ENCODE peak calls at places on chromosomes 3 and 15, in four cellular contexts. One of them, this sample, is unnamed.

GRCh38 chr3:189316296-189317019 is 144.7 kb downstream of the TPRG1 start:
- DNase-seq in neuronal stem cell: no peak
- DNase-seq in CD8-positive, alpha-beta T cell: no peak
- DNase-seq in SJSA1: no peak
- DNase-seq in this sample: no peak

GRCh38 chr15:100118546-100118945 is 223.2 kb downstream of the ADAMTS17 start:
- DNase-seq in neuronal stem cell: no peak
- DNase-seq in CD8-positive, alpha-beta T cell: no peak
- DNase-seq in SJSA1: no peak
- DNase-seq in this sample: no peak

GRCh38 chr3:16890605-16891333 is 6.0 kb downstream of the PLCL2 start:
- DNase-seq in CD8-positive, alpha-beta T cell: no peak
- DNase-seq in SJSA1: no peak
- DNase-seq in neuronal stem cell: no peak
- DNase-seq in this sample: no peak

GRCh38 chr15:29970402-29970695 is 112.4 kb upstream of the GOLGA8J start:
- DNase-seq in CD8-positive, alpha-beta T cell: no peak
- DNase-seq in neuronal stem cell: no peak
- DNase-seq in SJSA1: no peak
- DNase-seq in this sample: no peak

GRCh38 chr3:150544726-150545125 is 1.6 kb downstream of the SERP1 start:
- DNase-seq in neuronal stem cell: no peak
- DNase-seq in SJSA1: no peak
- DNase-seq in CD8-positive, alpha-beta T cell: no peak
- DNase-seq in this sample: no peak

GRCh38 chr3:127590282-127590592 is 296 bp downstream of the TPRA1 start:
- DNase-seq in CD8-positive, alpha-beta T cell: no peak
- DNase-seq in neuronal stem cell: no peak
- DNase-seq in SJSA1: no peak
- DNase-seq in this sample: no peak

GRCh38 chr3:42179110-42179725 is 86.8 kb downstream of the CCK start:
- DNase-seq in SJSA1: peak; percentile 70
- DNase-seq in CD8-positive, alpha-beta T cell: no peak
- DNase-seq in neuronal stem cell: peak; percentile 48
- DNase-seq in this sample: peak; percentile 22

GRCh38 chr3:9779197-9779596 is 9.4 kb upstream of the CAMK1 start:
- DNase-seq in neuronal stem cell: no peak
- DNase-seq in CD8-positive, alpha-beta T cell: no peak
- DNase-seq in SJSA1: no peak
- DNase-seq in this sample: no peak

GRCh38 chr15:44726568-44727461 is 9.5 kb upstream of the TRIM69 start:
- DNase-seq in SJSA1: peak; percentile 83
- DNase-seq in CD8-positive, alpha-beta T cell: peak; percentile 72
- DNase-seq in neuronal stem cell: no peak
- DNase-seq in this sample: no peak

GRCh38 chr15:57036352-57036751 is 117.9 kb downstream of the TCF12 start:
- DNase-seq in SJSA1: no peak
- DNase-seq in neuronal stem cell: no peak
- DNase-seq in CD8-positive, alpha-beta T cell: no peak
- DNase-seq in this sample: no peak

GRCh38 chr15:80484312-80484981 is 80.3 kb downstream of the ARNT2 start:
- DNase-seq in neuronal stem cell: no peak
- DNase-seq in SJSA1: no peak
- DNase-seq in CD8-positive, alpha-beta T cell: no peak
- DNase-seq in this sample: no peak

GRCh38 chr3:48440590-48440958 is 517 bp downstream of the TMA7 start:
- DNase-seq in SJSA1: no peak
- DNase-seq in CD8-positive, alpha-beta T cell: no peak
- DNase-seq in neuronal stem cell: no peak
- DNase-seq in this sample: no peak

GRCh38 chr3:186414735-186415419 is 52.8 kb upstream of the DGKG start:
- DNase-seq in neuronal stem cell: no peak
- DNase-seq in CD8-positive, alpha-beta T cell: no peak
- DNase-seq in SJSA1: peak; percentile 3
- DNase-seq in this sample: no peak

GRCh38 chr15:67059127-67059553 is 6.3 kb upstream of the SMAD3 start:
- DNase-seq in neuronal stem cell: no peak
- DNase-seq in SJSA1: no peak
- DNase-seq in CD8-positive, alpha-beta T cell: no peak
- DNase-seq in this sample: no peak

GRCh38 chr15:90571063-90571541 is 41.4 kb downstream of the CRTC3 start:
- DNase-seq in SJSA1: no peak
- DNase-seq in CD8-positive, alpha-beta T cell: no peak
- DNase-seq in neuronal stem cell: no peak
- DNase-seq in this sample: no peak

DNA sequence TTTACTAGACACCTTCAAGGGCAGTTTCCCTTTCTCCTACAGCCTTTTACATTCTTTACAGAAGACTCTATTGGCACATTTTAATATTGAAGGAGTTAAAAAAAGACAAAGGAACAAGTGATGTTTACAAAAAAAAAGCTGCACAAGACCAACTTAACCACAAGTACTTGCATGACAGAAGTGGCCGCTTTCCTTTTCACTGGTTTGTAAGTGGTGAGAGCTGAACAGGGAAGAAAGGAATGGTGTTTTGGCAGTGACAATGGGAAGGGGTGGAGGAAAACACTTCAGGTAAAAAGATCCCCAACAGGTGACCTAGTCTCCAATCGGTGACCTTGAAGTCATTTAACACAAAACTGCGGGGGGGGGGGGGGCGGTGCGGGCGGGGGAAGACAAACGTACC is 1.1 kb downstream of the WDR72 start:
- DNase-seq in CD8-positive, alpha-beta T cell: no peak
- DNase-seq in SJSA1: no peak
- DNase-seq in neuronal stem cell: no peak
- DNase-seq in this sample: no peak
- H3K9me3 ChIP-seq in CD8-positive, alpha-beta T cell: no peaks in the 10 kb centered on the region
- H3K9me3 ChIP-seq in SJSA1: no peaks in the 10 kb centered on the region
- H3K9me3 ChIP-seq in neuronal stem cell: no peaks in the 10 kb centered on the region
- H3K9me3 ChIP-seq in this sample: no peaks in the 10 kb centered on the region

DNA sequence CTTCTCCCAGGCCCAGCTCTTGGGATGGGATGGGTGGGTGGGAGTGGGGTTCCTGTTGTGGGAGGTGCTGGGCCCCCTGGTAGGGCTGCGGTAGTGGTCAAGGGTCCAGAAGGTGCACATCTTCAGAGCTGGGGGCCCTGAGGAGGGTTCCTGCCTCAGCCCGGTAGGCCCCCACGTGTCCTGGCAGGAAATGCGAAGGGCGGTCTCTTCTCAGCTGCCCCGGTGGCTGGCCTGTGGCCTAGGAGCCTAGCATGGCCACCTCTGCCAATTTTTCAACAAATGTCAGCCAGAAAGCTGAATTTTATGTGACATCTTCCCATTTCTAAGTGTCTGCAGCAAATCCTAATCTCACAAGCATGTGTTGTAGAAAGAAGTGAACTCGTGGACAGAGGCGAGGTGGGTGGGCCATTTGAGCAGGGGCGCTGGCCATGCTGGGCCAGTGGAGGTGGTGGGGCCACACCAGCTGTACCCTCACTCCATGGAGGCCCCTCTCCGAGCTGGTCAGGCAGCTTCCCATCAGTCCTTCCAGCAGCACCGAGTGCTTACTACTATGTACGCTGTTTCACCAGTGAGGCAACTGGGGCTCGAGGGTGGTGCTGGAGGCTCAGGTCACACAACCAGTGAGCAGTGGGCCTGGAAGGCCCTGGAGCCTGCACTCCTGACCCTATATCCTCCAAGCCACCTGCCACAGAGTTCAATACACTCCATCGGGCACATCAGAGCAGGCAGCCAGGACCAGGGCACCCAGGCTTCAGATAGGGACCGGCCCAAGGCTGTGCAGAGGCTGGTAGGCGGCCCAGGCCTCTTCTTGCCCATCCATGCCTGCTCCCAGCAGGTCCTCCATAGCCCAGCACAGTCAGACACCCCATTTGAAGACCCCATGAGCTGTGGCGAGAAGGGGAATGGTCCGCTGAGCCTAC is 23.2 kb downstream of the FBLN2 start:
- DNase-seq in neuronal stem cell: no peak
- DNase-seq in CD8-positive, alpha-beta T cell: no peak
- DNase-seq in SJSA1: no peak
- DNase-seq in this sample: no peak
- H3K4me1 ChIP-seq in neuronal stem cell: peaks cover 27% of the 10 kb centered on the region
- H3K4me1 ChIP-seq in CD8-positive, alpha-beta T cell: no peaks in the 10 kb centered on the region
- H3K4me1 ChIP-seq in SJSA1: no peaks in the 10 kb centered on the region
- H3K4me1 ChIP-seq in this sample: peaks cover 4% of the 10 kb centered on the region

DNA sequence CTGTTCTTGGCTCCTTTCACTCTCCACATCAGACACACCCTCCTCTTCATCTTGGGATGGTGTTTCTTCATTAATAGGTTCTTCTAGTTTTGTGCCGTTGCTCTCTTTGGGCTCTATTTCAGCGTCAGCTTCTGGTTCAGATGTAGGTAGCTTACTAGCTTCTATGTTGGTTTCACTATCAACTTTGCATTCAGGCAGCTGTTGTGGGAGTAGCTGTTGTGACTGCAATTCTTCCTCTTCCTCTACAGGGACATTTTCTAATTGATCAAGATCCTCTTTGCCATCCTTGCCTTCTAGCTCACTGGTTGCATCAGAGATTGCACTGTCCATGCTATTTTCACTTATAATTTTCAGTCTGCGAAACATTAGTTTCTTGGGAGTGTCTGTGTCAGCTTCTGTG is 80.1 kb downstream of the SETD2 start:
- DNase-seq in CD8-positive, alpha-beta T cell: no peak
- DNase-seq in neuronal stem cell: no peak
- DNase-seq in SJSA1: no peak
- DNase-seq in this sample: no peak
- H3K4me3 ChIP-seq in CD8-positive, alpha-beta T cell: no peak overlapping the region
- H3K4me3 ChIP-seq in neuronal stem cell: no peak overlapping the region
- H3K4me3 ChIP-seq in SJSA1: no peak overlapping the region
- H3K4me3 ChIP-seq in this sample: no peak overlapping the region

GRCh38 chr15:20295238-20295811 is 246.3 kb downstream of the GOLGA6L6 start:
- DNase-seq in neuronal stem cell: no peak
- DNase-seq in CD8-positive, alpha-beta T cell: no peak
- DNase-seq in SJSA1: no peak
- DNase-seq in this sample: no peak
- H3K9me3 ChIP-seq in neuronal stem cell: no peaks in the 10 kb centered on the region
- H3K9me3 ChIP-seq in CD8-positive, alpha-beta T cell: no peaks in the 10 kb centered on the region
- H3K9me3 ChIP-seq in SJSA1: no peaks in the 10 kb centered on the region
- H3K9me3 ChIP-seq in this sample: peaks cover 17% of the 10 kb centered on the region

GRCh38 chr3:138444104-138444503 is 9.7 kb downstream of the ESYT3 start:
- DNase-seq in CD8-positive, alpha-beta T cell: no peak
- DNase-seq in SJSA1: no peak
- DNase-seq in neuronal stem cell: no peak
- DNase-seq in this sample: no peak
- H3K4me1 ChIP-seq in CD8-positive, alpha-beta T cell: no peaks in the 10 kb centered on the region
- H3K4me1 ChIP-seq in SJSA1: peaks cover 38% of the 10 kb centered on the region
- H3K4me1 ChIP-seq in neuronal stem cell: peaks cover 18% of the 10 kb centered on the region
- H3K4me1 ChIP-seq in this sample: no peaks in the 10 kb centered on the region

GRCh38 chr3:194314669-194315068 is 36.5 kb downstream of the CPN2 start:
- DNase-seq in CD8-positive, alpha-beta T cell: no peak
- DNase-seq in neuronal stem cell: no peak
- DNase-seq in SJSA1: no peak
- DNase-seq in this sample: no peak

GRCh38 chr3:194316918-194317317 is 34.2 kb downstream of the CPN2 start:
- DNase-seq in SJSA1: no peak
- DNase-seq in CD8-positive, alpha-beta T cell: no peak
- DNase-seq in neuronal stem cell: no peak
- DNase-seq in this sample: no peak

GRCh38 chr3:194313642-194314430 is 37.3 kb downstream of the CPN2 start:
- DNase-seq in SJSA1: no peak
- DNase-seq in neuronal stem cell: no peak
- DNase-seq in CD8-positive, alpha-beta T cell: no peak
- DNase-seq in this sample: no peak

GRCh38 chr3:194315088-194315964 is 35.8 kb downstream of the CPN2 start:
- DNase-seq in SJSA1: peak; percentile 85
- DNase-seq in neuronal stem cell: peak; percentile 91
- DNase-seq in CD8-positive, alpha-beta T cell: peak; percentile 78
- DNase-seq in this sample: peak; percentile 78

GRCh38 chr3:194315965-194316361 is 35.2 kb downstream of the CPN2 start:
- DNase-seq in SJSA1: no peak
- DNase-seq in neuronal stem cell: no peak
- DNase-seq in CD8-positive, alpha-beta T cell: no peak
- DNase-seq in this sample: no peak
- H3K4me3 ChIP-seq in SJSA1: peak overlapping the region; percentile 45
- H3K4me3 ChIP-seq in neuronal stem cell: no peak overlapping the region
- H3K4me3 ChIP-seq in CD8-positive, alpha-beta T cell: peak overlapping the region; percentile 54
- H3K4me3 ChIP-seq in this sample: no peak overlapping the region

GRCh38 chr15:26894181-26894580 is 27.3 kb downstream of the GABRA5 start:
- DNase-seq in neuronal stem cell: no peak
- DNase-seq in SJSA1: no peak
- DNase-seq in CD8-positive, alpha-beta T cell: no peak
- DNase-seq in this sample: no peak

GRCh38 chr15:26892119-26892518 is 25.3 kb downstream of the GABRA5 start:
- DNase-seq in SJSA1: no peak
- DNase-seq in neuronal stem cell: no peak
- DNase-seq in CD8-positive, alpha-beta T cell: no peak
- DNase-seq in this sample: no peak

GRCh38 chr15:26891448-26891881 is 24.6 kb downstream of the GABRA5 start:
- DNase-seq in CD8-positive, alpha-beta T cell: no peak
- DNase-seq in SJSA1: peak; percentile 24
- DNase-seq in neuronal stem cell: peak; percentile 82
- DNase-seq in this sample: peak; percentile 66

GRCh38 chr15:26892678-26893077 is 25.8 kb downstream of the GABRA5 start:
- DNase-seq in neuronal stem cell: no peak
- DNase-seq in CD8-positive, alpha-beta T cell: no peak
- DNase-seq in SJSA1: no peak
- DNase-seq in this sample: no peak

GRCh38 chr15:26893351-26894065 is 26.6 kb downstream of the GABRA5 start:
- DNase-seq in CD8-positive, alpha-beta T cell: no peak
- DNase-seq in neuronal stem cell: no peak
- DNase-seq in SJSA1: no peak
- DNase-seq in this sample: no peak
- H3K9me3 ChIP-seq in CD8-positive, alpha-beta T cell: no peaks in the 10 kb centered on the region
- H3K9me3 ChIP-seq in neuronal stem cell: no peaks in the 10 kb centered on the region
- H3K9me3 ChIP-seq in SJSA1: no peaks in the 10 kb centered on the region
- H3K9me3 ChIP-seq in this sample: no peaks in the 10 kb centered on the region

GRCh38 chr15:78038585-78039247 is 38.8 kb downstream of the TBC1D2B start:
- DNase-seq in SJSA1: no peak
- DNase-seq in CD8-positive, alpha-beta T cell: no peak
- DNase-seq in neuronal stem cell: no peak
- DNase-seq in this sample: no peak
- H3K4me1 ChIP-seq in SJSA1: no peaks in the 10 kb centered on the region
- H3K4me1 ChIP-seq in CD8-positive, alpha-beta T cell: peaks cover 88% of the 10 kb centered on the region
- H3K4me1 ChIP-seq in neuronal stem cell: peaks cover 12% of the 10 kb centered on the region
- H3K4me1 ChIP-seq in this sample: no peaks in the 10 kb centered on the region